ENCODE peak calls at places on chromosome 22, in nine cellular contexts. J, U, F, S, P, O, H, D and G are unnamed samples.

GRCh38 chr22:40426671-40427070 is 56.3 kb downstream of the SGSM3 start:
- DNase-seq in J (no peak), U (no peak), F (peak; percentile 76), S (no peak), P (no peak), O (peak; percentile 55), H (no peak), D (no peak), G (no peak)

GRCh38 chr22:49107961-49108530 is 719.6 kb downstream of the BRD1 start:
- DNase-seq in J (no peak), U (no peak), F (no peak), S (no peak), P (no peak), O (no peak), H (no peak), D (no peak), G (no peak)

GRCh38 chr22:35380537-35381423 is at the start of gene HMOX1:
- DNase-seq in J (peak; percentile 85), U (peak; percentile 91), F (peak; percentile 97), S (peak; percentile 18), P (peak; percentile 51), O (peak; percentile 92), H (peak; percentile 80), D (peak; percentile 92), G (peak; percentile 94)

GRCh38 chr22:41417622-41418390 is 28.8 kb downstream of the TOB2 start:
- DNase-seq in J (no peak), U (peak; percentile 99), F (peak; percentile 99), S (no peak), P (no peak), O (peak; percentile 98), H (no peak), D (peak; percentile 95), G (peak; percentile 91)

GRCh38 chr22:22168190-22168940 is 76.2 kb upstream of the VPREB1 start:
- DNase-seq in J (peak; percentile 26), U (no peak), F (no peak), S (no peak), P (peak; percentile 96), O (peak; percentile 52), H (no peak), D (no peak), G (no peak)

GRCh38 chr22:49532831-49533802 is 294.6 kb downstream of the BRD1 start:
- DNase-seq in J (no peak), U (no peak), F (no peak), S (no peak), P (no peak), O (no peak), H (no peak), D (no peak), G (no peak)

GRCh38 chr22:41330169-41330568 is 28.8 kb downstream of the ZC3H7B start:
- DNase-seq in J (no peak), U (no peak), F (no peak), S (no peak), P (no peak), O (no peak), H (no peak), D (no peak), G (no peak)

GRCh38 chr22:17302616-17303015 is 66.6 kb upstream of the CECR2 start:
- DNase-seq in J (no peak), U (peak; percentile 1), F (no peak), S (no peak), P (no peak), O (no peak), H (no peak), D (no peak), G (no peak)

GRCh38 chr22:49962012-49962750 is 1.6 kb downstream of the PIM3 start:
- DNase-seq in J (peak; percentile 77), U (peak; percentile 88), F (peak; percentile 96), S (peak; percentile 75), P (peak; percentile 61), O (peak; percentile 93), H (peak; percentile 86), D (peak; percentile 86), G (peak; percentile 95)

GRCh38 chr22:39558254-39558727 is 12.3 kb upstream of the CACNA1I start:
- DNase-seq in J (no peak), U (no peak), F (no peak), S (no peak), P (no peak), O (no peak), H (no peak), D (no peak), G (no peak)

GRCh38 chr22:24996420-24996952 is 44.0 kb downstream of the KIAA1671 start:
- DNase-seq in J (peak; percentile 29), U (no peak), F (no peak), S (no peak), P (no peak), O (no peak), H (peak; percentile 71), D (no peak), G (peak; percentile 45)

GRCh38 chr22:24994070-24994763 is 41.7 kb downstream of the KIAA1671 start:
- DNase-seq in J (peak; percentile 96), U (peak; percentile 58), F (no peak), S (no peak), P (no peak), O (no peak), H (peak; percentile 81), D (no peak), G (no peak)

GRCh38 chr22:24997023-24997422 is 44.5 kb downstream of the KIAA1671 start:
- DNase-seq in J (no peak), U (no peak), F (no peak), S (no peak), P (no peak), O (no peak), H (no peak), D (no peak), G (no peak)

GRCh38 chr22:24992946-24993345 is 40.4 kb downstream of the KIAA1671 start:
- DNase-seq in J (no peak), U (no peak), F (no peak), S (no peak), P (no peak), O (no peak), H (no peak), D (no peak), G (no peak)

GRCh38 chr22:24995649-24996180 is 43.2 kb downstream of the KIAA1671 start:
- DNase-seq in J (no peak), U (no peak), F (no peak), S (no peak), P (no peak), O (no peak), H (no peak), D (no peak), G (no peak)
- H3K27ac ChIP-seq in J (no peak overlapping the region), U (peak overlapping the region; percentile 29), F (no peak overlapping the region), S (no peak overlapping the region), P (no peak overlapping the region), O (no peak overlapping the region), H (peak overlapping the region; percentile 96), D (no peak overlapping the region), G (no peak overlapping the region)

DNA sequence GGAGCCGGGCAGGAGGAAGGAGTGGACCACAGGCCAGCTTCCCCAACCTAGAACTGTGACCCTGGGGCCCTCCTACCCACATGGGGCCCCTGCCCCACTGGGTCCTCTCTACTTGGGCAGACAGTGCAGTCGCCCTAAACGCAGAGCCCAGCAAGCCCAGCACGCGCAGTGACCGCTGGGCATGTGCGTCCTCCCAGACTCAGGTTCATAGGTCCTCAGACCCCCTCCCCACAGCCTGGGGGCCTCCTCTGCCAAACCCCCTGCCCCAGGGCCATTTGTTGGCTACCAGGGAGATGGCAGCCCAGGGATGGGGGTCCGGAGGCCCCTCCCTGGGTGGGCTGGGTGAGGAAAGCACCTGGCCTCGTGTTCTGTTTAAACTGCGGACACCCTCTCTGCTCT is 23.9 kb downstream of the RTN4R start:
- DNase-seq in J (no peak), U (no peak), F (no peak), S (no peak), P (no peak), O (no peak), H (no peak), D (no peak), G (no peak)
- H3K4me3 ChIP-seq in J (no peak overlapping the region), U (no peak overlapping the region), F (no peak overlapping the region), S (peak overlapping the region; percentile 42), P (no peak overlapping the region), O (no peak overlapping the region), H (no peak overlapping the region), D (no peak overlapping the region), G (no peak overlapping the region)

DNA sequence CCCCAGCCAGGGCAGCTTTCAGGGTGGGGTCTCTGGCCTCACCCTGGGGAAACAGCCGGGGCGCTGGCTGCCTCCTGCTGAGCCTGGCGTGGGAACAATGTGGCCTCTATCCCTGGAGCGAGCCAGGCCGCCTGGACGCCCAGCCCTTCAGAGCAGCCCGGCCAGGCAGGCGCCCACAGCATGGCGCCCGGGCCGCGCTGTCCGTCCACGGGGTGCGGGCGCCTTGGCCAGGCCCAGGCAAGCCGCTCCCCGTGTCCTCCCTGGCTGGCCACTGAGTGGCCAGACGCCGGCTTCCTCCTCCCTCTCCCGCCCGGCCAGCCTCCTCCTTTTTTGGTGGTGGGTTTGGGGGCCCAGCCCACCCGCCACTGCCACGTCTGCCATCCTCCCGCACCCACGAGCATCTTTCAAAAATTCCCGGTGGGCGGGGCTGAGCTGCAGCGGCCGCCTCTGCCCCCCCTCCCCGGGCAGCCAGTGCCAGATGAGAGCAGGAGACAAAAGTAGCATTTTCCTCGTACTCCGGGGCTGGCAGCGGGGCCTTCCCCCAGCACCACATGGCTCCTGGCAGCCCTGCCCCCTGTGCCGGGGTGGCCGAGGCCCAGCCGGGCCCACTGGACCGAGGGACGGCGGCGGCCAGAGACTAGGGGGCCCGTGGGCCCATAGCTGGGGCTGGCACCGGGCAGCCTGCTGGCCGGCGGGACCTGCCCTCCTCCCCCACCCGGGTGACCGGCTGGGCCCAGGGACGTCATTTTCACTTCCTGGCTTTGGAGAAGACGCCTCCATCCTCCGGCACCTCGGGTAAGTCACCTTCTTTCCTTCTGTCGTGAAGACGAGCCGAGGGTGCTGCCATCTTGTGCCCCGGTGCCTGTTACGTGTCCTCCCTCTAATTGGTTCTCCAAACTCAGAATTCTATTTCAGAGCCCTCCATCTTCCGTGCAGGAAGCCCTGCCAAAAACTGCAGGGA is 70.2 kb upstream of the PPARA start:
- DNase-seq in J (no peak), U (peak; percentile 67), F (peak; percentile 92), S (no peak), P (no peak), O (peak; percentile 79), H (peak; percentile 92), D (peak; percentile 80), G (peak; percentile 91)
- H3K4me1 ChIP-seq in J (no peaks in the 10 kb centered on the region), U (peaks cover 93% of the 10 kb centered on the region), F (peaks cover 78% of the 10 kb centered on the region), S (peaks cover 3% of the 10 kb centered on the region), P (no peaks in the 10 kb centered on the region), O (peaks cover 97% of the 10 kb centered on the region), H (peaks cover 16% of the 10 kb centered on the region), D (peaks cover 67% of the 10 kb centered on the region), G (peaks cover 22% of the 10 kb centered on the region)

DNA sequence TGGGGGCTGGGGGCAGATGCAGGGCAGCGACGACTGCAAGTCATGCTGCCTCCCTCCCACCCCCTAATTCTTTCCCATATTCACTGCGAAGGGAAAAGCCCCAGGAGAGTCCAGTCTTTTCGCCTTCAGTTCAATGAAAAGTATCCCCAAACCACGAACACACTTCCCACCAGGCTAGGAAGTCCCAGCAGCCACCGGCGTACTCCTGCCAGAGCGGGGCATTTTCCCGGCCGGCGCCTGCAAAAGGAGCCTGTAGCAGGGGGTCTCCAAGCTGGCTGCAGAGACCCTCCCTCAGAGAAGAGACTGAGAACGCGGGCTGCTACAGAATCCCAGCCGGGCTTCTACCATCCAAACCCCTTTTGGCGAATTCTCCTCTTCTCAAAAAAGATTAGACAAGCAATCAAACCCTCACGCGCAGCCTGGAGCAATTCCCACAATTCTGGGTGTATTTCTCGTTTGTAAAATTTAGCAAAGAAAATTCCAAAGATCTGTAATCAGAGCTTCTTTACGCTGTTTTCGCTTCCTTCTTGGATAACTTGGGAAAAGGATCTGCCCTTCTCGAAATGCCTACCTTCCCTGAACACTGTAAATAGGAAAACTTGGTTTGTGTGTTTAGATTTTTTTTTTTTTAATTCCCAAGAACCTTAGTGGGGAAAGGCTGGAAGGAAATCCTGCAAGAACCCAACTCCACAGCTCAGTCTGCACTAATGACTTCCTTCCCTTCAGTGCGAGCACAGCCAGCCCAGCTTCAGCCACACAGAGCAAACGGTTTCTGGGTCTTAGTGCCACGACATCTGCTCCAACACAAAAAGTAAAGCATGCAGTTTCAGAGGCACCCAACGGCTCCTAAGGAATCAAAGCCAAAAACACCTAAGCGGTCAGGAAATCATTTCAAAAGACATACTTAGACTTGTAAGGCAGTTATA is 236.4 kb downstream of the TTC28 start:
- DNase-seq in J (peak; percentile 31), U (peak; percentile 62), F (peak; percentile 73), S (peak; percentile 34), P (peak; percentile 1), O (peak; percentile 71), H (peak; percentile 52), D (peak; percentile 68), G (peak; percentile 80)
- H3K27ac ChIP-seq in J (no peak overlapping the region), U (peak overlapping the region; percentile 83), F (peak overlapping the region; percentile 79), S (no peak overlapping the region), P (no peak overlapping the region), O (peak overlapping the region; percentile 77), H (peak overlapping the region; percentile 44), D (peak overlapping the region; percentile 59), G (peak overlapping the region; percentile 31)